ENCODE peak calls at places on chromosomes 16 and 17, in six cellular contexts. V is GM23248, U is prostate gland, W is psoas muscle, F is endodermal cell, N is left lung. D is an unnamed sample. For H3K27me3 and H3K4me1, the result is how much of the 10 kb centered on the place peaks cover.

GRCh38 chr17:68365469-68365868 is 74.2 kb downstream of the ARSG start:
- DNase-seq in V (no peak), U (no peak), W (no peak), F (no peak), N (no peak), D (no peak)

GRCh38 chr16:7596285-7596684 is 263.6 kb downstream of the RBFOX1 start:
- DNase-seq in V (no peak), U (no peak), W (no peak), F (no peak), N (no peak), D (no peak)

GRCh38 chr16:87713469-87714229 is 52.1 kb downstream of the KLHDC4 start:
- DNase-seq in V (no peak), U (no peak), W (no peak), F (no peak), N (peak), D (peak)

GRCh38 chr17:11948791-11949190 is 48.5 kb downstream of the ZNF18 start:
- DNase-seq in V (peak), U (peak), W (no peak), F (no peak), N (no peak), D (no peak)

GRCh38 chr16:73215482-73216377 is 167.8 kb upstream of the ZFHX3 start:
- DNase-seq in V (peak), U (no peak), W (no peak), F (no peak), N (no peak), D (no peak)

GRCh38 chr17:33753452-33753851 is 460.4 kb upstream of the ASIC2 start:
- DNase-seq in V (no peak), U (no peak), W (no peak), F (peak), N (no peak), D (no peak)

GRCh38 chr17:29618272-29619065 is 4.2 kb downstream of the CORO6 start:
- DNase-seq in V (no peak), U (no peak), W (no peak), F (no peak), N (peak), D (no peak)

GRCh38 chr17:67095803-67096202 is 51.4 kb downstream of the CACNG1 start:
- DNase-seq in V (peak), U (no peak), W (no peak), F (no peak), N (no peak), D (no peak)

GRCh38 chr17:230371-230770 is 48.9 kb upstream of the DOC2B start:
- DNase-seq in V (no peak), U (no peak), W (peak), F (no peak), N (no peak), D (no peak)

GRCh38 chr17:43702636-43703035 is 40.9 kb upstream of the MEOX1 start:
- DNase-seq in V (peak), U (no peak), W (no peak), F (peak), N (peak), D (no peak)

GRCh38 chr16:48537909-48538745 is 71.9 kb downstream of the N4BP1 start:
- DNase-seq in V (no peak), U (peak), W (peak), F (no peak), N (peak), D (no peak)

GRCh38 chr17:61455754-61456681 is 3.8 kb downstream of the TBX4 start:
- DNase-seq in V (no peak), U (no peak), W (no peak), F (no peak), N (peak), D (no peak)

GRCh38 chr17:11459780-11460426 is 138.4 kb upstream of the DNAH9 start:
- DNase-seq in V (no peak), U (no peak), W (no peak), F (no peak), N (no peak), D (no peak)

GRCh38 chr17:2975469-2975958 is 87.9 kb downstream of the OR1D5 start:
- DNase-seq in V (no peak), U (peak), W (no peak), F (peak), N (peak), D (no peak)

GRCh38 chr16:57848181-57848580 is 45.9 kb upstream of the KIFC3 start:
- DNase-seq in V (no peak), U (no peak), W (no peak), F (no peak), N (no peak), D (no peak)

GRCh38 chr16:85520853-85521736 is 92.0 kb upstream of the GSE1 start:
- DNase-seq in V (no peak), U (peak), W (no peak), F (no peak), N (peak), D (no peak)

GRCh38 chr17:79619636-79620206 is 8.9 kb upstream of the RBFOX3 start:
- DNase-seq in V (no peak), U (no peak), W (peak), F (peak), N (no peak), D (no peak)

GRCh38 chr16:50368410-50369132 is at the start of gene BRD7:
- DNase-seq in V (peak), U (peak), W (peak), F (peak), N (peak), D (peak)

GRCh38 chr16:88012360-88012759 is 61.1 kb downstream of the BANP start:
- DNase-seq in V (no peak), U (no peak), W (no peak), F (peak), N (no peak), D (no peak)

GRCh38 chr16:2822158-2822495 is 5.1 kb downstream of the PRSS21 start:
- DNase-seq in V (no peak), U (no peak), W (no peak), F (peak), N (no peak), D (no peak)

GRCh38 chr17:5516060-5516792 is 29.9 kb downstream of the MIS12 start:
- DNase-seq in V (peak), U (no peak), W (no peak), F (peak), N (no peak), D (no peak)

GRCh38 chr16:78212674-78213073 is 113.2 kb downstream of the WWOX start:
- DNase-seq in V (no peak), U (no peak), W (no peak), F (no peak), N (no peak), D (no peak)

GRCh38 chr17:19237389-19238166 is 412 bp downstream of the EPN2 start:
- DNase-seq in V (peak), U (peak), W (peak), F (peak), N (peak), D (peak)

GRCh38 chr17:76004750-76005262 is 4.2 kb downstream of the CDK3 start:
- DNase-seq in V (no peak), U (no peak), W (no peak), F (peak), N (no peak), D (no peak)

GRCh38 chr17:9343513-9343912 is 232.1 kb downstream of the STX8 start:
- DNase-seq in V (no peak), U (no peak), W (no peak), F (peak), N (no peak), D (no peak)

GRCh38 chr17:42275527-42276358 is 448 bp downstream of the STAT5B start:
- DNase-seq in V (no peak), U (no peak), W (no peak), F (peak), N (peak), D (peak)

GRCh38 chr17:78356163-78356713 is 3.6 kb downstream of the SOCS3 start:
- DNase-seq in V (peak), U (no peak), W (peak), F (peak), N (no peak), D (peak)

GRCh38 chr16:22225060-22225459 is 19.0 kb downstream of the EEF2K start:
- DNase-seq in V (peak), U (peak), W (no peak), F (no peak), N (no peak), D (no peak)

GRCh38 chr17:21001813-21002221 is 41.0 kb downstream of the USP22 start:
- DNase-seq in V (peak), U (peak), W (peak), F (no peak), N (no peak), D (no peak)

GRCh38 chr16:72467157-72467759 is 295.3 kb upstream of the PMFBP1 start:
- DNase-seq in V (peak), U (no peak), W (no peak), F (peak), N (no peak), D (no peak)

DNA sequence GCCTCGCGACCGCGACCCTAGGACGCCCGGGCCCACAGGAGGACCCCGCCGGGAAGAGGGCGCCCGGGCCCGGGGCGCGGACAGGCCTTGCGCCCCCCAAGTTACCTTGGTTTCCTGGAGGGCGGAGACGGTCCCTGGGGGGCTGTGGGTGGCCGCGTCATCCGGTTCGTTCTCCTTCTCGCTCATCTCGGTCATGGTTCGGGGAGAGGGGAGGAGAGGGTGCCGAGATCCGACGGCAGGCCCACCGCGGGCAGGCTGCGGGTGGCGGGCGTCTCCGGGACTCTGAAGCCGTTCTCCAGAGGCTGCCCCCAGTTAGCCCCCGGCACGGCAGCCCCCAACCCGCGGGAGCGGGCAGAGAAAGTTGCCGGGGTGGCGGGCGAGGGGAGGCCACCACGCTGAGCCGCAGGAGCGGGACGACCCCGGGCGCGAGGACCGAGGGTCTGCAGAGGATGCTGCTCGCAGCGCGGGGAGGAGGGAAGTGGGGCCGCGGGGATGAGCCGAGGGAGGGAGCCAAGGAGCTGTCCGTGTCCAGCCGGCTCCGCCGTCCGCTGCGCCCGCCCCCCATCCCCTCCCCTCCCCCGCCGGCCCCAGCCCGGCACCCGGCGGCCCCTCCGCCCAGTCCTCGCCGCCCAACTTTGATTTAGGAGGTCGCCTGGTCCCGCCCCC is at the start of gene STAC2:
- DNase-seq in V (peak), U (no peak), W (no peak), F (no peak), N (no peak), D (no peak)
- H3K27me3 ChIP-seq in V (under half), U (under half), W (under half), F (half or more), N (half or more), D (under half)

DNA sequence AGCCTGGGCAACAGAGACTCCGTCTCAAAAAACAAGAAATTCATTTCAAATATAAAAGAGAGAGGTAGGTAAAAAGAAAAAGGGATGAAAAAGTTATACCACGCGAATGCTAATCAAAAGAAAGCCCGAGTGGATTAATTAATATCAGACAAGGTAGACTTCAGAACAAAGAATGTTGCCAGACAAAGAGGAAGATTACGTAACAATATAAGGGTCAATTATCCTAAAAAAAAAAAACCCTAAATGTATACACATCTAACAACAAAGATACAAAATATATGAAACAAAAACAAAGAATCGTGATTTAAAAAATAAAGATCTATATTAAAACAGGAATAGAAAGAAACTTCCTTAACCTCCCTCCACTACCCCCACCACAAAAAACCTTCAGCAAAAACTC is 44.1 kb downstream of the CCDC57 start:
- DNase-seq in V (no peak), U (no peak), W (no peak), F (no peak), N (no peak), D (no peak)
- H3K4me3 ChIP-seq in V (no peak), U (no peak), W (no peak), F (no peak), N (no peak), D (no peak)

GRCh38 chr17:83081561-83082201 is 2.3 kb downstream of the METRNL start:
- DNase-seq in V (peak), U (no peak), W (peak), F (no peak), N (no peak), D (no peak)

GRCh38 chr17:83083368-83084201 is 4.2 kb downstream of the METRNL start:
- DNase-seq in V (peak), U (no peak), W (no peak), F (peak), N (no peak), D (no peak)

GRCh38 chr17:83080641-83081560 is 1.5 kb downstream of the METRNL start:
- DNase-seq in V (peak), U (no peak), W (no peak), F (peak), N (peak), D (no peak)

GRCh38 chr17:83082899-83083367 is 3.5 kb downstream of the METRNL start:
- DNase-seq in V (no peak), U (no peak), W (no peak), F (no peak), N (no peak), D (no peak)

DNA sequence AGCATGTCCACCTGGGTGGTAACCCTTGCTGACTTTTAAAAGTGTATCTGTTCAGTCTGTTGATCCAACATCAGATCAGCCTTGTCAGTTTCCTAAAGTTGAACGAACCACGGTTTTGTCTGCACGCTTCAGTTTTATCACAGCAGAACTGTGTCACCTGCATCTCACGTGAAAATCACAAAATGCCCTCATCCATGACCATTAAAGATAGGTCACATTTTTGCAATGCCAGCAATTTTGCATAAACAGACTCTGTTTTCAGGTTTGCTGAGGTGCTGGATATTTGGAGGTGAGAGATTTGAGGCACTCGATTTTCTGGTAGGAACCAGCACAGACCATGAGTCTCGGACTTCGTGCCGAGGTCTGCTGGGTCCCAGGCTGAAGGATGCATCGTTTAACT is 3.0 kb downstream of the METRNL start:
- DNase-seq in V (no peak), U (no peak), W (no peak), F (no peak), N (no peak), D (no peak)
- H3K4me1 ChIP-seq in V (under half), U (under half), W (under half), F (under half), N (under half), D (under half)

DNA sequence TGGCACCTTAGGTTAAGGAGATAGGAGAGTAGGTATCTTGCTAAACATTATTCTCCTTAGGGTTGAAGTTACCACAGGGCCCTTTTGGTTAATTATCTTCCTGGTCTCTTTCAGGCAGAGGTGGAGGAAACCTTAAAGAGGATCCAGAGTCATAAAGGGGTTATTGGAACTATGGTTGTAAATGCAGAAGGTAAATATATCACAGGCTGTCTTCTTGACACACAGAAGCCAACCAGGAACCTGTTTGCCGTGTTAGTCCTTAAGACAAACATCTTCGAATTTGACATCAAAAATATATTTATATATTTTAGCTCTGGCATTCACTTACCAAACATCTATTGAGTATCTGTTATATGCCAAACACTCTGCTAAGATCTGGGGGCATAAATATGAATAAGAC is 2.4 kb downstream of the DYNLRB2 start:
- DNase-seq in V (no peak), U (no peak), W (no peak), F (no peak), N (no peak), D (no peak)
- H3K27me3 ChIP-seq in V (under half), U (under half), W (under half), F (half or more), N (under half), D (under half)

D was measured in naive thymus-derived CD4-positive, alpha-beta T cell.